ENCODE peak calls at places on chromosomes 16 and 17, in four cellular contexts. V is upper lobe of right lung, P is endodermal cell, B is esophagus squamous epithelium. H is an unnamed sample. For H3K4me1, the result is how much of the 10 kb centered on the place peaks cover.

GRCh38 chr16:85204242-85205010 is 92.2 kb upstream of the CIBAR2 start:
- DNase-seq in V (no peak), P (no peak), B (no peak), H (peak)

GRCh38 chr16:73125860-73126259 is 77.9 kb upstream of the ZFHX3 start:
- DNase-seq in V (no peak), P (no peak), B (no peak), H (no peak)

GRCh38 chr16:31888735-31889134 is 15.1 kb downstream of the ZNF267 start:
- DNase-seq in V (no peak), P (no peak), B (no peak), H (no peak)

GRCh38 chr17:37375685-37376084 is at the start of gene C17orf78:
- DNase-seq in V (no peak), P (no peak), B (no peak), H (no peak)

GRCh38 chr16:24950275-24950674 is 64.9 kb downstream of the ARHGAP17 start:
- DNase-seq in V (no peak), P (no peak), B (no peak), H (no peak)

GRCh38 chr16:81189100-81189664 is 49.3 kb upstream of the BCO1 start:
- DNase-seq in V (peak), P (no peak), B (no peak), H (no peak)

GRCh38 chr16:383326-384020 is 1.7 kb upstream of the PGAP6 start:
- DNase-seq in V (no peak), P (peak), B (no peak), H (peak)

GRCh38 chr17:81556175-81556691 is 4.1 kb upstream of the FAAP100 start:
- DNase-seq in V (no peak), P (no peak), B (no peak), H (no peak)

GRCh38 chr17:77859411-77859810 is 99.1 kb upstream of the TNRC6C start:
- DNase-seq in V (peak), P (no peak), B (no peak), H (no peak)

GRCh38 chr17:63275968-63276349 is 170.1 kb downstream of the CYB561 start:
- DNase-seq in V (no peak), P (no peak), B (no peak), H (no peak)

GRCh38 chr16:79519448-79519847 is 81.1 kb downstream of the MAF start:
- DNase-seq in V (peak), P (no peak), B (no peak), H (no peak)

GRCh38 chr17:43344700-43345099 is 54.1 kb upstream of the ARL4D start:
- DNase-seq in V (no peak), P (no peak), B (no peak), H (no peak)

GRCh38 chr17:82365586-82366295 is 5.8 kb upstream of the UTS2R start:
- DNase-seq in V (no peak), P (no peak), B (no peak), H (no peak)

GRCh38 chr16:52873997-52874500 is 178.6 kb downstream of the CHD9NB start:
- DNase-seq in V (no peak), P (no peak), B (no peak), H (no peak)

GRCh38 chr16:1158456-1159324 is 5.8 kb downstream of the CACNA1H start:
- DNase-seq in V (no peak), P (no peak), B (no peak), H (no peak)

GRCh38 chr16:70574595-70575271 is 51.1 kb downstream of the SF3B3 start:
- DNase-seq in V (no peak), P (no peak), B (no peak), H (no peak)

GRCh38 chr17:39365252-39365651 is 36.2 kb downstream of the FBXL20 start:
- DNase-seq in V (no peak), P (no peak), B (no peak), H (no peak)

GRCh38 chr17:20203761-20204263 is 194.7 kb downstream of the SPECC1 start:
- DNase-seq in V (no peak), P (no peak), B (no peak), H (no peak)

GRCh38 chr17:39996789-39997188 is 16.2 kb downstream of the PSMD3 start:
- DNase-seq in V (peak), P (no peak), B (no peak), H (no peak)

GRCh38 chr16:12144355-12144754 is 167.8 kb downstream of the SNX29 start:
- DNase-seq in V (no peak), P (peak), B (no peak), H (no peak)

GRCh38 chr16:1193825-1194581 is 31.1 kb downstream of the TPSG1 start:
- DNase-seq in V (no peak), P (peak), B (no peak), H (no peak)

GRCh38 chr17:68759002-68759342 is 157.8 kb upstream of the FAM20A start:
- DNase-seq in V (no peak), P (no peak), B (no peak), H (no peak)

GRCh38 chr17:80109713-80110446 is 8.5 kb downstream of the GAA start:
- DNase-seq in V (peak), P (no peak), B (no peak), H (peak)

GRCh38 chr17:17679748-17680147 is 1.5 kb upstream of the RAI1 start:
- DNase-seq in V (no peak), P (peak), B (no peak), H (no peak)

GRCh38 chr16:2082983-2083364 is 35.2 kb downstream of the TSC2 start:
- DNase-seq in V (no peak), P (no peak), B (no peak), H (no peak)

GRCh38 chr17:10114931-10115535 is 83.4 kb downstream of the GAS7 start:
- DNase-seq in V (peak), P (peak), B (peak), H (peak)

GRCh38 chr16:87328846-87329245 is 11.7 kb upstream of the C16orf95 start:
- DNase-seq in V (peak), P (no peak), B (no peak), H (peak)

GRCh38 chr17:63274156-63274555 is 171.9 kb downstream of the CYB561 start:
- DNase-seq in V (no peak), P (no peak), B (no peak), H (no peak)

GRCh38 chr17:2484876-2485275 is 26.8 kb downstream of the METTL16 start:
- DNase-seq in V (no peak), P (peak), B (no peak), H (peak)

GRCh38 chr17:70426752-70427151 is 257.4 kb downstream of the KCNJ2 start:
- DNase-seq in V (no peak), P (no peak), B (no peak), H (no peak)

GRCh38 chr17:8253801-8254200 is 4.7 kb downstream of the PFAS start:
- DNase-seq in V (no peak), P (peak), B (no peak), H (no peak)

GRCh38 chr17:17723354-17724261 is 42.4 kb downstream of the RAI1 start:
- DNase-seq in V (no peak), P (peak), B (no peak), H (peak)

GRCh38 chr17:46163316-46163715 is 29.9 kb downstream of the KANSL1 start:
- DNase-seq in V (no peak), P (no peak), B (no peak), H (peak)
- H3K4me1 ChIP-seq in V (half or more), P (under half), B (under half), H (under half)

DNA sequence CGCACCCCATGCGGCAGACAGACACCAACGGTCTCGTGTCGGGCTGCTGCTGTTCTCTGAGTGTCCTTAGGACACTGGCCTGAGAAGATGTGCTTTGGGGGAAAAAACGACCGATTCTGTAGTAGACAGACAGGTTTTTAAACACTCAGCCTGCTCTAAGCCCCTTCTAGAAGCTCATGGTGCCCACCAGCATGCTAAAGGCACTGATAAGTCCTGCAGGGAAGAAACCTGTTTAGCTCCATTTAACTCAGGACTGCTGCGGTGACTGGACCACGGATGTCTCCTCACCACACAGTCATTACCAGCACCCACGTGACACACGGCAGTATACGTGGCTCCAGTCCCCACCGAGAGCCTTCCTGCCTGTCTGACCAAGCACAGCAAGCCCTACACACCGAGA is 19.1 kb upstream of the APRT start:
- DNase-seq in V (no peak), P (no peak), B (no peak), H (no peak)
- H3K4me1 ChIP-seq in V (under half), P (under half), B (under half), H (under half)

GRCh38 chr17:76736349-76737081 is 616 bp downstream of the SRSF2 start:
- DNase-seq in V (peak), P (peak), B (no peak), H (no peak)
- H3K4me1 ChIP-seq in V (half or more), P (under half), B (under half), H (under half)

DNA sequence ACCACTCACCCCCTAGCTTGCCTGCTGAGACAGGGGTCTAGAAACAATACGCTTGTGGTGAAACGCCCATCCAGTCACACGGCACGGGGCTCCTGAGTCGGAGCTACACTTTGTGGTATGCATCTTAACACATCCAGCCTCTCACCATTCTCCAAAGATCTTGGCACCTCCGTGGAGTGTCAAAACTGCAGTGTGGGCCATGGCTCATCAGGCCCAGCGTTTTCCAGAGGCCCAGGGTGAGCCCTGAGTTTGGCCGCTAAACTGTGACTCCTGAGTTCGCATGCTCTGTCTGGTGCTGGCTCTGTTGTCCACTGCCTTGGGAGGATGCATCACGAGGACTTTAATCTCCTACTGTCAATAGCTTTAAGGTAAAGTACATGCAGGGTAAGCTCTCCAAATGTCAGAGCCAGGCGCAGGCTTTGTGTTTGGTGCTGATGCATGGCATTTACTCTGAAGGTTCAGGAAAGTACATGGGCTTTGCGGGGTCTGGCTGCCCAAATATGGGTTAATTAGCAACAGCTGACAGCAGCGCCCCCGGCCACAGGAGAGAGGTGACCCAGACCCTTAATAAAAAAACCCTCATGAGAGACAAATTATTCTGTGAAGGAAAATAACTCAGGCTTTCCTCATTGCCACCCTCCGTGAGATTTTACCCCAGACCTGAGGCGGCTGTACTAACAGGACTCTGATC is 118.4 kb downstream of the CCDC182 start:
- DNase-seq in V (peak), P (no peak), B (no peak), H (no peak)
- H3K4me1 ChIP-seq in V (under half), P (under half), B (under half), H (under half)

GRCh38 chr16:89269805-89270665 is 52.5 kb downstream of the ZNF778 start:
- DNase-seq in V (no peak), P (no peak), B (no peak), H (no peak)
- H3K4me1 ChIP-seq in V (under half), P (under half), B (under half), H (under half)

GRCh38 chr17:61694095-61694494 is 103.1 kb upstream of the NACA2 start:
- DNase-seq in V (no peak), P (no peak), B (no peak), H (no peak)
- H3K4me1 ChIP-seq in V (under half), P (under half), B (under half), H (under half)

GRCh38 chr16:89570342-89570923 is 5.1 kb upstream of the CPNE7 start:
- DNase-seq in V (no peak), P (no peak), B (no peak), H (no peak)
- H3K4me1 ChIP-seq in V (under half), P (under half), B (under half), H (under half)

H was measured in foreskin keratinocyte.